ENCODE peak calls at places on chromosomes 13 and 19, in four cellular contexts. G is MCF 10A, J is islet precursor cell, B is DMS79. A is an unnamed sample.

GRCh38 chr13:110705356-110705825 is 525 bp downstream of the CARS2 start:
- DNase-seq in G (peak), J (no peak), B (no peak), A (no peak)

GRCh38 chr13:41509996-41510395 is 52.6 kb downstream of the RGCC start:
- DNase-seq in G (no peak), J (no peak), B (no peak), A (no peak)

GRCh38 chr19:5045956-5046338 is 77.0 kb downstream of the KDM4B start:
- DNase-seq in G (no peak), J (no peak), B (no peak), A (no peak)

GRCh38 chr13:86002921-86003488 is 203.8 kb upstream of the SLITRK6 start:
- DNase-seq in G (no peak), J (no peak), B (no peak), A (no peak)

GRCh38 chr13:83824120-83824519 is 58.2 kb downstream of the SLITRK1 start:
- DNase-seq in G (no peak), J (no peak), B (no peak), A (no peak)

GRCh38 chr19:5534787-5535586 is 32.8 kb downstream of the TINCR start:
- DNase-seq in G (no peak), J (no peak), B (no peak), A (peak)

GRCh38 chr13:97043302-97043701 is 49.0 kb upstream of the OXGR1 start:
- DNase-seq in G (no peak), J (no peak), B (no peak), A (no peak)

GRCh38 chr19:49645592-49645991 is 3.6 kb downstream of the SCAF1 start:
- DNase-seq in G (no peak), J (no peak), B (no peak), A (no peak)

GRCh38 chr19:14112809-14113385 is 4.7 kb downstream of the PRKACA start:
- DNase-seq in G (no peak), J (no peak), B (no peak), A (no peak)

GRCh38 chr19:10112895-10113591 is 1.6 kb downstream of the P2RY11 start:
- DNase-seq in G (peak), J (peak), B (no peak), A (peak)

GRCh38 chr13:35549481-35549880 is 73.0 kb upstream of the MAB21L1 start:
- DNase-seq in G (peak), J (no peak), B (no peak), A (peak)

A was measured in Kasumi-1.